ENCODE peak calls at places on chromosome 13, in four cellular contexts. O is colonic mucosa, A is PC-3, C is left ventricle myocardium inferior. D is an unnamed sample. For H3K4me1, the result is how much of the 10 kb centered on the place peaks cover.

GRCh38 chr13:75452564-75452963 is 29.4 kb downstream of the TBC1D4 start:
- DNase-seq in O (no peak), A (no peak), C (no peak), D (no peak)

GRCh38 chr13:52961196-52961845 is 67.3 kb upstream of the OLFM4 start:
- DNase-seq in O (no peak), A (no peak), C (no peak), D (no peak)

GRCh38 chr13:76516013-76516412 is 370.2 kb downstream of the KCTD12 start:
- DNase-seq in O (no peak), A (peak), C (no peak), D (no peak)

GRCh38 chr13:105948143-105948542 is 587.3 kb downstream of the EFNB2 start:
- DNase-seq in O (no peak), A (no peak), C (no peak), D (no peak)

GRCh38 chr13:112032186-112032835 is 34.6 kb upstream of the SOX1 start:
- DNase-seq in O (no peak), A (peak), C (no peak), D (no peak)

GRCh38 chr13:39616087-39616694 is 13.2 kb upstream of the LHFPL6 start:
- DNase-seq in O (peak), A (peak), C (no peak), D (no peak)

GRCh38 chr13:25207291-25207690 is 35.2 kb upstream of the AMER2 start:
- DNase-seq in O (no peak), A (no peak), C (no peak), D (no peak)

GRCh38 chr13:46975173-46975572 is 78.3 kb upstream of the HTR2A start:
- DNase-seq in O (no peak), A (no peak), C (no peak), D (no peak)

GRCh38 chr13:42355841-42356575 is 84.1 kb downstream of the AKAP11 start:
- DNase-seq in O (no peak), A (no peak), C (no peak), D (no peak)

GRCh38 chr13:51804295-51805172 is 571 bp upstream of the DHRS12 start:
- DNase-seq in O (peak), A (no peak), C (no peak), D (no peak)

GRCh38 chr13:112859817-112860190 is 109.2 kb upstream of the MCF2L start:
- DNase-seq in O (no peak), A (peak), C (no peak), D (no peak)

GRCh38 chr13:23673867-23674605 is 103.8 kb downstream of the TNFRSF19 start:
- DNase-seq in O (no peak), A (no peak), C (no peak), D (no peak)

GRCh38 chr13:75876371-75877050 is 240.4 kb downstream of the LMO7 start:
- DNase-seq in O (peak), A (peak), C (peak), D (no peak)

GRCh38 chr13:53250272-53250875 is 221.8 kb downstream of the OLFM4 start:
- DNase-seq in O (peak), A (peak), C (no peak), D (no peak)

GRCh38 chr13:50421457-50422130 is 406.4 kb downstream of the KCNRG start:
- DNase-seq in O (no peak), A (peak), C (no peak), D (no peak)

GRCh38 chr13:47408546-47409319 is 511.9 kb upstream of the HTR2A start:
- DNase-seq in O (no peak), A (peak), C (no peak), D (no peak)

GRCh38 chr13:107202371-107203023 is 634.6 kb upstream of the ARGLU1 start:
- DNase-seq in O (no peak), A (peak), C (peak), D (no peak)

GRCh38 chr13:67123165-67123564 is 107.0 kb downstream of the PCDH9 start:
- DNase-seq in O (no peak), A (peak), C (no peak), D (no peak)

GRCh38 chr13:30364876-30365275 is 57.4 kb upstream of the UBE2L5 start:
- DNase-seq in O (no peak), A (no peak), C (no peak), D (no peak)

GRCh38 chr13:47112205-47112896 is 215.5 kb upstream of the HTR2A start:
- DNase-seq in O (no peak), A (peak), C (no peak), D (no peak)

GRCh38 chr13:33624253-33624652 is 193.7 kb upstream of the RFC3 start:
- DNase-seq in O (no peak), A (no peak), C (no peak), D (no peak)

GRCh38 chr13:113258655-113259054 is 38.4 kb upstream of the LAMP1 start:
- DNase-seq in O (no peak), A (no peak), C (no peak), D (no peak)

GRCh38 chr13:59846845-59847620 is 316.7 kb downstream of the DIAPH3 start:
- DNase-seq in O (no peak), A (no peak), C (no peak), D (no peak)

GRCh38 chr13:98411617-98412310 is 165.1 kb downstream of the STK24 start:
- DNase-seq in O (no peak), A (no peak), C (peak), D (peak)

GRCh38 chr13:32895296-32895695 is 120.9 kb upstream of the KL start:
- DNase-seq in O (no peak), A (no peak), C (no peak), D (no peak)

GRCh38 chr13:24631922-24632321 is 48.3 kb upstream of the ATP12A start:
- DNase-seq in O (no peak), A (no peak), C (no peak), D (no peak)

GRCh38 chr13:102484329-102484728 is 82.5 kb upstream of the FGF14 start:
- DNase-seq in O (no peak), A (no peak), C (no peak), D (no peak)

GRCh38 chr13:30907167-30907761 is 1.2 kb downstream of the MEDAG start:
- DNase-seq in O (no peak), A (no peak), C (no peak), D (peak)

GRCh38 chr13:53254495-53254894 is 225.9 kb downstream of the OLFM4 start:
- DNase-seq in O (no peak), A (no peak), C (no peak), D (no peak)

GRCh38 chr13:38527140-38527539 is 159.7 kb upstream of the FREM2 start:
- DNase-seq in O (no peak), A (no peak), C (no peak), D (no peak)

GRCh38 chr13:25085125-25085742 is 10.7 kb upstream of the PABPC3 start:
- DNase-seq in O (peak), A (peak), C (no peak), D (no peak)

GRCh38 chr13:82898625-82899024 is 983.6 kb downstream of the SLITRK1 start:
- DNase-seq in O (no peak), A (no peak), C (no peak), D (no peak)

GRCh38 chr13:106318941-106319411 is 216.5 kb downstream of the EFNB2 start:
- DNase-seq in O (no peak), A (peak), C (no peak), D (no peak)

GRCh38 chr13:111926501-111927180 is 140.3 kb upstream of the SOX1 start:
- DNase-seq in O (no peak), A (no peak), C (no peak), D (no peak)

GRCh38 chr13:24746618-24747247 is 17.2 kb upstream of the RNF17 start:
- DNase-seq in O (no peak), A (no peak), C (no peak), D (no peak)

GRCh38 chr13:75704194-75704941 is 68.2 kb downstream of the LMO7 start:
- DNase-seq in O (no peak), A (peak), C (no peak), D (no peak)

GRCh38 chr13:34086281-34086680 is 268.3 kb downstream of the RFC3 start:
- DNase-seq in O (no peak), A (no peak), C (no peak), D (no peak)

GRCh38 chr13:48564046-48564445 is 31.2 kb upstream of the RCBTB2 start:
- DNase-seq in O (no peak), A (peak), C (no peak), D (no peak)
- H3K4me1 ChIP-seq in O (under half), A (under half), C (under half), D (under half)

DNA sequence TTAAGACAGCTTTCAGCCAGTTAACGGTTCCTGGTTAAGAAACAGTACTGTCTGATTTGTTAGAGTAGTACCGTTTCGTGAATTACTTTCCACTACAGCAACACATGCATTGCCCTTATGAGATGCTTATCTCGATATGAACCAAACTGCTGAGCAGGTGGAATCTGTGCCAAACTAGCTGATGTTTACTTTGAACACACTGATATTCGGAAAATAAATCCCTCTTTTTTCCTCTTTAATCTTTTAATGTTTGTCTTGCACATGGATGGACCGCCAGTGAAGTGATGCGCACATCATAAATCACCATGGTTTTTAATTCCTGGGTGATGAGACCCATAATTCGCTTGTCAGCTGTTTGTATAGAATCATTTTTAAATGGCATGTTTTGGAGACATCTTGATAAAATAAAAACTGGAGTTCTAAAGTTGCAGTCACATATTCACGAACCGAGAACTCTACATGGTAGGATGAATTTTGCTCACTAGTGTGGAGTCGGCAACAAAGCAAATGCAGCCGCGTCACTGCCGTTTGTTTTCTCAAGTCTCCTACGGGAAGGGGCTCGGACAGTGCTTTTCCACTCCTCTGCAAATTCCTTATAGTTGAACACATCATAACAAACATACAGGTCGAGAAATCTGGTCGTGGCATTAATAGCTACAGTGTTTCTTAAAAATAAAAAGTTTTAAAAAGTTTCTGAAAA is 1.1 kb downstream of the GJA3 start:
- DNase-seq in O (no peak), A (peak), C (no peak), D (no peak)
- H3K4me3 ChIP-seq in O (no peak), A (peak), C (peak), D (no peak)

GRCh38 chr13:110698689-110699088 is 7.2 kb downstream of the CARS2 start:
- DNase-seq in O (no peak), A (no peak), C (no peak), D (no peak)
- H3K4me1 ChIP-seq in O (under half), A (under half), C (under half), D (under half)

GRCh38 chr13:27424246-27425150 is at the start of gene GTF3A:
- DNase-seq in O (peak), A (peak), C (peak), D (peak)

GRCh38 chr13:27421101-27421881 is 3.1 kb upstream of the GTF3A start:
- DNase-seq in O (no peak), A (no peak), C (no peak), D (no peak)

GRCh38 chr13:27415116-27415515 is 9.3 kb upstream of the GTF3A start:
- DNase-seq in O (no peak), A (no peak), C (no peak), D (no peak)

GRCh38 chr13:27423333-27423732 is 1.1 kb upstream of the GTF3A start:
- DNase-seq in O (no peak), A (no peak), C (no peak), D (no peak)

GRCh38 chr13:27419333-27419732 is 5.1 kb upstream of the GTF3A start:
- DNase-seq in O (no peak), A (peak), C (no peak), D (no peak)
- H3K4me3 ChIP-seq in O (no peak), A (no peak), C (no peak), D (no peak)

GRCh38 chr13:28489975-28490550 is 4.9 kb downstream of the FLT1 start:
- DNase-seq in O (no peak), A (no peak), C (no peak), D (no peak)
- H3K4me1 ChIP-seq in O (under half), A (under half), C (half or more), D (under half)

DNA sequence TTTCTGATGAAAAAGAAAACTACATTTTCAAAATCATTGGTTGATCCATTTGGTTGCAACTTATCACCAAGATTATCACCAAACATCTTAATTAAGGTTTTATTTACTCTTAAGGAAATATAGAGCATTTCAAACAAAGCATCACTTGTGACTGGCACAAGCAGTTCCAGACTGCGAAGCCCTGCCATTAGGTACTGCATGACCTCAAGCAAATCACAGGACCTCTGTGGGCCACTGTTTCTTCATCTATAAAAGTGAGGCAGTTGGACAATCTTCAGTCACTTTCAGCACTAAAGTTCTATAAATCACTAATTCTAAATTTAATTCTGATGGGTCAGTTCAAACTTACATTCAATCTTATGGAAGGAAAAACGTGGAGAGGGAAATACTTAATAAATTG is 2.0 kb downstream of the ELF1 start:
- DNase-seq in O (no peak), A (no peak), C (no peak), D (no peak)
- H3K4me3 ChIP-seq in O (peak), A (peak), C (peak), D (peak)

DNA sequence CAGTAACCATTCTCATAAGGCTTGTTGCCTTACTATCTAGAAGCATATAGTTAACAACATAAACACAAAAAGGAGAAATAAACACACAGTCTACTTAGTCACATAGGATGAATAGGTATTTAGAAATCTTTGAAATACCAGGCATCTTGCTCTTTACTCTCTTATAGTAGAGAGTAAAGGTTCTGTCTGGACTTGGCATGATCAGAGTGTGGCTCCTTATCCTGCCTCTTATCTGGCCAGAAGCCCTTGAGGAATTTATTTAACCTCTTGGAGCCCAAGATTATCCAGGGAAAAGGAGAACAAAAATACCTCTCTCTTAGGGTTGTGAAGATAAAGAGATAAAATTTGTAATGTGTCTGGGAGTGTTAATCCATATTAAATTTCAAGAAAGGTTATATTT is 100.2 kb upstream of the MBNL2 start:
- DNase-seq in O (no peak), A (peak), C (no peak), D (no peak)
- H3K4me1 ChIP-seq in O (under half), A (half or more), C (half or more), D (under half)

GRCh38 chr13:35472308-35473008 is 4.0 kb downstream of the MAB21L1 start:
- DNase-seq in O (no peak), A (no peak), C (no peak), D (no peak)

GRCh38 chr13:35471466-35472307 is 4.8 kb downstream of the MAB21L1 start:
- DNase-seq in O (no peak), A (no peak), C (no peak), D (no peak)

GRCh38 chr13:35470671-35471465 is 5.6 kb downstream of the MAB21L1 start:
- DNase-seq in O (peak), A (no peak), C (peak), D (no peak)

GRCh38 chr13:35468195-35468594 is 8.3 kb downstream of the MAB21L1 start:
- DNase-seq in O (no peak), A (no peak), C (no peak), D (no peak)

GRCh38 chr13:35469781-35470380 is 6.6 kb downstream of the MAB21L1 start:
- DNase-seq in O (no peak), A (no peak), C (no peak), D (no peak)
- H3K4me3 ChIP-seq in O (no peak), A (no peak), C (peak), D (no peak)

GRCh38 chr13:73989244-73989843 is 144.9 kb downstream of the KLF12 start:
- DNase-seq in O (peak), A (no peak), C (no peak), D (no peak)
- H3K4me1 ChIP-seq in O (under half), A (under half), C (under half), D (under half)

GRCh38 chr13:94707400-94708021 is 4.8 kb downstream of the SOX21 start:
- DNase-seq in O (no peak), A (no peak), C (no peak), D (no peak)
- H3K4me3 ChIP-seq in O (no peak), A (no peak), C (peak), D (no peak)

D was measured in lower lobe of right lung.